ENCODE peak calls at places on chromosome 22, in five cellular contexts. X, P, C, S and D are unnamed samples.

GRCh38 chr22:10741210-10741609 is 4786.8 kb upstream of the OR11H1 start:
- DNase-seq in X (no peak), P (no peak), C (no peak), S (no peak), D (no peak)

GRCh38 chr22:49013707-49014106 is 814.0 kb downstream of the BRD1 start:
- DNase-seq in X (no peak), P (no peak), C (no peak), S (no peak), D (no peak)

GRCh38 chr22:25564979-25565677 is 653 bp downstream of the GRK3 start:
- DNase-seq in X (peak), P (peak), C (no peak), S (no peak), D (peak)

GRCh38 chr22:46047841-46048595 is 71.1 kb upstream of the WNT7B start:
- DNase-seq in X (no peak), P (no peak), C (no peak), S (no peak), D (no peak)

GRCh38 chr22:30361916-30362631 is 5.3 kb downstream of the CCDC157 start:
- DNase-seq in X (no peak), P (no peak), C (no peak), S (no peak), D (no peak)

GRCh38 chr22:42376721-42377177 is 55.5 kb downstream of the NFAM1 start:
- DNase-seq in X (no peak), P (no peak), C (peak), S (peak), D (no peak)

GRCh38 chr22:41862530-41863266 is 29.8 kb downstream of the SREBF2 start:
- DNase-seq in X (no peak), P (no peak), C (no peak), S (no peak), D (peak)

GRCh38 chr22:28014141-28015055 is 95.3 kb upstream of the PITPNB start:
- DNase-seq in X (no peak), P (no peak), C (peak), S (no peak), D (no peak)

GRCh38 chr22:48434156-48434867 is 1393.4 kb downstream of the BRD1 start:
- DNase-seq in X (no peak), P (no peak), C (no peak), S (no peak), D (no peak)

GRCh38 chr22:26763633-26764295 is 106.4 kb downstream of the MIAT start:
- DNase-seq in X (no peak), P (peak), C (peak), S (peak), D (no peak)

GRCh38 chr22:37331811-37332536 is 49.7 kb downstream of the CYTH4 start:
- DNase-seq in X (no peak), P (peak), C (peak), S (no peak), D (no peak)

GRCh38 chr22:20158366-20159036 is 7.6 kb upstream of the CCDC188 start:
- DNase-seq in X (no peak), P (no peak), C (no peak), S (no peak), D (no peak)

GRCh38 chr22:26553056-26553752 is 36.7 kb downstream of the TPST2 start:
- DNase-seq in X (no peak), P (peak), C (peak), S (peak), D (no peak)

GRCh38 chr22:41638124-41638523 is 17.0 kb downstream of the XRCC6 start:
- DNase-seq in X (no peak), P (peak), C (peak), S (no peak), D (no peak)